ENCODE peak calls at places on chromosomes 6 and 20, in six cellular contexts. G is upper lobe of right lung, C is astrocyte of the spinal cord, A is WTC11, B is tibial nerve, M is endothelial cell. D is an unnamed sample.

GRCh38 chr6:122712093-122712863 is 67.2 kb upstream of the FABP7 start:
- DNase-seq in G (no peak), C (peak; percentile 82), A (no peak), B (no peak), M (no peak), D (no peak)

GRCh38 chr20:51363813-51364212 is 178.7 kb downstream of the NFATC2 start:
- DNase-seq in G (no peak), C (no peak), A (no peak), B (no peak), M (no peak), D (no peak)

GRCh38 chr6:108850669-108851467 is 2.6 kb downstream of the ARMC2 start:
- DNase-seq in G (no peak), C (no peak), A (no peak), B (no peak), M (no peak), D (no peak)

GRCh38 chr6:86537311-86537861 is 399.9 kb upstream of the HTR1E start:
- DNase-seq in G (no peak), C (no peak), A (no peak), B (no peak), M (no peak), D (no peak)

GRCh38 chr6:160378886-160379285 is 30.7 kb downstream of the SLC22A3 start:
- DNase-seq in G (no peak), C (no peak), A (no peak), B (no peak), M (no peak), D (no peak)

GRCh38 chr20:32989507-32990283 is 14.5 kb downstream of the SUN5 start:
- DNase-seq in G (no peak), C (no peak), A (no peak), B (no peak), M (no peak), D (no peak)

GRCh38 chr6:133241088-133241900 is at the start of gene EYA4:
- DNase-seq in G (peak; percentile 58), C (peak; percentile 26), A (peak; percentile 46), B (no peak), M (peak; percentile 67), D (peak; percentile 69)

GRCh38 chr6:30213999-30214982 is 1.1 kb upstream of the TRIM26 start:
- DNase-seq in G (peak; percentile 95), C (peak; percentile 67), A (peak; percentile 69), B (peak; percentile 67), M (peak; percentile 73), D (peak; percentile 87)

GRCh38 chr20:21102691-21103311 is 3.4 kb downstream of the LINC00237 start:
- DNase-seq in G (peak; percentile 78), C (no peak), A (peak; percentile 72), B (no peak), M (peak; percentile 44), D (no peak)

GRCh38 chr20:21099653-21100589 is 6.2 kb downstream of the LINC00237 start:
- DNase-seq in G (peak; percentile 77), C (no peak), A (peak; percentile 60), B (no peak), M (peak; percentile 67), D (peak; percentile 6)

GRCh38 chr20:21102252-21102609 is 3.9 kb downstream of the LINC00237 start:
- DNase-seq in G (no peak), C (no peak), A (peak; percentile 42), B (no peak), M (peak; percentile 33), D (no peak)

GRCh38 chr20:21100590-21101452 is 5.3 kb downstream of the LINC00237 start:
- DNase-seq in G (peak; percentile 67), C (peak; percentile 18), A (peak; percentile 69), B (no peak), M (no peak), D (no peak)

DNA sequence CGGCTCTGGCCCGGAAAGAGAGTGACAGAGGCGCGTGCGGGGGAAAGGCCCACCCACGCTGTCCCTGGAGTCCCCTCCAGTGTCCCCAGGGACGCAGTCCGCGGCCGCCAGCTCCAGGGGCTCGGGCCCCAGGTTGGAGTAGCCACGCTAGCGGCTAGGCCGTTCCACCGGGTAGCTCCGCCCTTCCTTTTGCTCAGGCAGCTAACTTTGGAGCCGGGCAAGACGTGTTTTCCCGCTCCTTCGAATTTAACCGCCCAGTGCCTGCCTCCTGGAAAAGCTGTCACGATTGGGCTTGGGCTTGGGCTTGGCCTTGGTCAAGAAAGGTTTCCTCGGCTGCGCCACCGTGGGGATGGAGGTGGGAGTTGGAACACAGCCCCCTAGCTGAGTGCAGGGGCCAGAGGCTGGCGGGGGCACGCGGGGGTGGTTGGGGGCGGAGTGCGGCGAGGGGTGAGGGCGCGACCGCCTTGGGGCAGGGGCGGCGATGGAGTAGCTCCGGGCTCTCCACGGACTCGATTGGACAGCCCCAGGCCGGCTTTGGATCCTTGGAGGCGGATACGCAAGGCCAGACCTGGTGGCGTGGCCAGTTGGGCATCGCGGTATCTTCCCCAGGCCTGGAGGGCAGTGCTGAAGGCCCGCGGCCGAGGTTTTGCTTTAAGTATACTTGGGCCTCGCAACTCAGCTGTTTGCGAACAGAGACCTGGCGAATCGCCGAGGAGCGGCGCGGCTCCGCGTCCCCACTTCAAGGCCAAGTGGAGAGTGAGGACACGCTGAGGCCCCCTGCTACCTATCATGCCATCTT is 4.5 kb downstream of the LINC00237 start:
- DNase-seq in G (peak; percentile 65), C (no peak), A (peak; percentile 75), B (no peak), M (peak; percentile 44), D (no peak)
- TF ChIP-seq CTCF in G (no peak), C (no peak), A (no peak), B (no peak), M (no peak), D (no peak)

DNA sequence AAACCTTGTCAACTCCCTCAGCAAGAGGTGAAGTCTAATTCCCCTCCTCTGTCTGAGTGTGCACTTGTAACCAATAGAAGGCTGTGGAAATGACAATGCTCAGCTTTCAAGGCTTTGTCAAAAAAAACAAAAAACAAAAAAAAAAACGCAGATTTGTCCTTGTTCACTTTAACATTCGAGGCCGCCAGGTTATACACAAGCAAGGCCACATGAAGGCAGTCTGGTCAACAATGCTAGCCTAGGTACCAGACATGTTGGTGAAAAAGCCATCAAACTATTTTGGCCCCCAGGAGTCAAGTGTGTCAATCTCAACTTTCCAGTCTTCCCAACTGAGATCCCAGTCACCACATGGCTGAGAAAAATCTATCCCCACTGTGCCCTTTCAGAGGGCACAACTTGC is 92.3 kb downstream of the CDK19 start:
- DNase-seq in G (no peak), C (no peak), A (no peak), B (no peak), M (no peak), D (no peak)
- TF ChIP-seq CTCF in G (no peak), C (no peak), A (no peak), B (no peak), M (no peak), D (no peak)

GRCh38 chr6:692858-693736 is at the start of gene EXOC2:
- DNase-seq in G (peak; percentile 95), C (peak; percentile 81), A (peak; percentile 90), B (peak; percentile 66), M (peak; percentile 89), D (peak; percentile 79)
- TF ChIP-seq CTCF in G (no peak), C (no peak), A (no peak), B (no peak), M (no peak), D (no peak)

GRCh38 chr6:83309344-83309743 is 116.2 kb downstream of the RWDD2A start:
- DNase-seq in G (no peak), C (no peak), A (no peak), B (no peak), M (no peak), D (no peak)

GRCh38 chr6:83310046-83310445 is 116.9 kb downstream of the RWDD2A start:
- DNase-seq in G (no peak), C (no peak), A (no peak), B (no peak), M (no peak), D (no peak)

GRCh38 chr6:83308833-83309232 is 115.7 kb downstream of the RWDD2A start:
- DNase-seq in G (no peak), C (no peak), A (no peak), B (no peak), M (no peak), D (no peak)

GRCh38 chr6:83313880-83314279 is 117.0 kb downstream of the ME1 start:
- DNase-seq in G (no peak), C (no peak), A (no peak), B (no peak), M (no peak), D (no peak)

DNA sequence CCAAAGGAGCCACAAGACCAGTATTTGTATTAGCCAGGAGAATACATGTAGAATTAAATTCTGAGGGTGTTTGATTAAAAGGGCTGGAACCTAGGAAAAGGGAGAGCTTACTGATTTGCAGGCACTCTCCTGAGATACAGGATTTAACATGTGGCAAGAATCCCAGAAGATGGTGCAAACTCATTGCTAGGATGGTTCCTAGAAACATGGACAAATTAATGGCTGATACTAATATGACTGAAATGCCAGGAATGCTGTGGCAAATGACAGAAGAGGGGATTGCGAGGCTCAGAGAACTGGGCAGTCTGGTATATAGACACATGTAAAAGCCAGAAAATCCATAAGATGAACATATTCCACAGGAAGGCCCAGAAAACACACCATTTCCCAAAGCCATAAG is 118.1 kb downstream of the RWDD2A start:
- DNase-seq in G (no peak), C (no peak), A (no peak), B (no peak), M (no peak), D (no peak)
- TF ChIP-seq CTCF in G (no peak), C (no peak), A (no peak), B (no peak), M (no peak), D (no peak)

GRCh38 chr20:653110-653589 is at the start of gene SRXN1:
- DNase-seq in G (peak; percentile 97), C (peak; percentile 94), A (peak; percentile 87), B (peak; percentile 77), M (peak; percentile 87), D (peak; percentile 91)

GRCh38 chr20:655730-656624 is 3.0 kb upstream of the SRXN1 start:
- DNase-seq in G (no peak), C (no peak), A (no peak), B (no peak), M (no peak), D (no peak)

GRCh38 chr20:653590-654426 is 808 bp upstream of the SRXN1 start:
- DNase-seq in G (no peak), C (no peak), A (no peak), B (no peak), M (no peak), D (no peak)

GRCh38 chr20:652611-653109 is 340 bp downstream of the SRXN1 start:
- DNase-seq in G (peak; percentile 79), C (peak; percentile 31), A (no peak), B (no peak), M (no peak), D (peak; percentile 20)

GRCh38 chr20:654427-654770 is 1.4 kb upstream of the SRXN1 start:
- DNase-seq in G (no peak), C (no peak), A (no peak), B (no peak), M (no peak), D (no peak)
- TF ChIP-seq CTCF in G (no peak), C (no peak), A (no peak), B (no peak), M (no peak), D (no peak)

GRCh38 chr6:44253307-44254101 is 3.8 kb downstream of the SLC35B2 start:
- DNase-seq in G (no peak), C (no peak), A (peak; percentile 72), B (no peak), M (peak; percentile 73), D (peak; percentile 93)
- TF ChIP-seq CTCF in G (peak; percentile 48), C (peak; percentile 46), A (peak; percentile 25), B (peak; percentile 26), M (no peak), D (peak; percentile 57)

GRCh38 chr6:99801805-99802204 is 192.2 kb downstream of the MCHR2 start:
- DNase-seq in G (no peak), C (no peak), A (no peak), B (no peak), M (no peak), D (no peak)

GRCh38 chr6:99802396-99803031 is 191.5 kb downstream of the MCHR2 start:
- DNase-seq in G (no peak), C (peak; percentile 1), A (peak; percentile 89), B (no peak), M (peak; percentile 41), D (peak; percentile 47)
- TF ChIP-seq CTCF in G (no peak), C (no peak), A (peak; percentile 82), B (no peak), M (peak; percentile 49), D (no peak)

D was measured in Calu3.